ENCODE peak calls at places on chromosomes 2 and 18, in six cellular contexts. One of them, this sample, is unnamed.

GRCh38 chr2:172084484-172084733 is 898 bp upstream of the DLX1 start:
- DNase-seq in HepG2: no peak
- DNase-seq in DND-41: peak; percentile 64
- DNase-seq in neural progenitor cell: no peak
- DNase-seq in PC-3: peak; percentile 62
- DNase-seq in GM23248: no peak
- DNase-seq in this sample: no peak

GRCh38 chr2:88099798-88100488 is 27.9 kb downstream of the FABP1 start:
- DNase-seq in neural progenitor cell: peak; percentile 93
- DNase-seq in GM23248: peak; percentile 63
- DNase-seq in HepG2: no peak
- DNase-seq in PC-3: peak; percentile 26
- DNase-seq in DND-41: peak; percentile 14
- DNase-seq in this sample: peak; percentile 92

GRCh38 chr2:204753841-204754240 is 208.6 kb downstream of the PARD3B start:
- DNase-seq in neural progenitor cell: no peak
- DNase-seq in GM23248: peak; percentile 23
- DNase-seq in PC-3: no peak
- DNase-seq in DND-41: no peak
- DNase-seq in HepG2: no peak
- DNase-seq in this sample: peak; percentile 13

GRCh38 chr2:148202237-148202636 is 181.3 kb downstream of the MBD5 start:
- DNase-seq in HepG2: no peak
- DNase-seq in GM23248: no peak
- DNase-seq in PC-3: no peak
- DNase-seq in neural progenitor cell: no peak
- DNase-seq in DND-41: no peak
- DNase-seq in this sample: no peak

GRCh38 chr2:241179894-241180293 is 8.6 kb upstream of the ANO7 start:
- DNase-seq in PC-3: no peak
- DNase-seq in HepG2: no peak
- DNase-seq in neural progenitor cell: no peak
- DNase-seq in GM23248: peak; percentile 87
- DNase-seq in DND-41: no peak
- DNase-seq in this sample: no peak

GRCh38 chr2:240431276-240431662 is 4.2 kb upstream of the GPC1 start:
- DNase-seq in DND-41: no peak
- DNase-seq in PC-3: no peak
- DNase-seq in neural progenitor cell: no peak
- DNase-seq in GM23248: no peak
- DNase-seq in HepG2: no peak
- DNase-seq in this sample: no peak

GRCh38 chr2:118047273-118047898 is 33.5 kb upstream of the CCDC93 start:
- DNase-seq in PC-3: peak; percentile 84
- DNase-seq in HepG2: no peak
- DNase-seq in neural progenitor cell: no peak
- DNase-seq in GM23248: peak; percentile 77
- DNase-seq in DND-41: no peak
- DNase-seq in this sample: peak; percentile 14

GRCh38 chr18:55433688-55434087 is 154.3 kb downstream of the TCF4 start:
- DNase-seq in GM23248: no peak
- DNase-seq in HepG2: no peak
- DNase-seq in PC-3: no peak
- DNase-seq in DND-41: no peak
- DNase-seq in neural progenitor cell: no peak
- DNase-seq in this sample: peak; percentile 39

GRCh38 chr2:217142649-217143266 is 282.9 kb upstream of the TNP1 start:
- DNase-seq in PC-3: peak; percentile 65
- DNase-seq in DND-41: peak; percentile 41
- DNase-seq in GM23248: peak; percentile 26
- DNase-seq in HepG2: peak; percentile 38
- DNase-seq in neural progenitor cell: peak; percentile 41
- DNase-seq in this sample: peak; percentile 61

GRCh38 chr2:233426619-233427342 is 72.5 kb downstream of the DGKD start:
- DNase-seq in PC-3: peak; percentile 90
- DNase-seq in neural progenitor cell: no peak
- DNase-seq in DND-41: no peak
- DNase-seq in GM23248: peak; percentile 78
- DNase-seq in HepG2: peak; percentile 72
- DNase-seq in this sample: peak; percentile 63

GRCh38 chr2:111534816-111535803 is 348.9 kb downstream of the ANAPC1 start:
- DNase-seq in DND-41: no peak
- DNase-seq in neural progenitor cell: peak; percentile 46
- DNase-seq in GM23248: peak; percentile 72
- DNase-seq in PC-3: peak; percentile 56
- DNase-seq in HepG2: peak; percentile 83
- DNase-seq in this sample: peak; percentile 34

GRCh38 chr2:138071720-138072719 is 107.7 kb downstream of the HNMT start:
- DNase-seq in neural progenitor cell: peak; percentile 80
- DNase-seq in GM23248: no peak
- DNase-seq in DND-41: no peak
- DNase-seq in HepG2: peak; percentile 39
- DNase-seq in PC-3: peak; percentile 97
- DNase-seq in this sample: no peak

GRCh38 chr2:207786956-207787516 is 17.3 kb upstream of the FZD5 start:
- DNase-seq in GM23248: no peak
- DNase-seq in PC-3: no peak
- DNase-seq in neural progenitor cell: no peak
- DNase-seq in HepG2: no peak
- DNase-seq in DND-41: no peak
- DNase-seq in this sample: no peak

GRCh38 chr2:151339168-151339567 is 18.2 kb upstream of the TNFAIP6 start:
- DNase-seq in DND-41: no peak
- DNase-seq in HepG2: no peak
- DNase-seq in PC-3: no peak
- DNase-seq in neural progenitor cell: peak; percentile 47
- DNase-seq in GM23248: no peak
- DNase-seq in this sample: peak; percentile 63

GRCh38 chr18:8898990-8899389 is 193.6 kb downstream of the MTCL1 start:
- DNase-seq in HepG2: no peak
- DNase-seq in DND-41: no peak
- DNase-seq in PC-3: no peak
- DNase-seq in neural progenitor cell: no peak
- DNase-seq in GM23248: no peak
- DNase-seq in this sample: no peak

GRCh38 chr2:23900927-23901322 is 26.0 kb downstream of the ATAD2B start:
- DNase-seq in neural progenitor cell: no peak
- DNase-seq in DND-41: no peak
- DNase-seq in HepG2: peak; percentile 22
- DNase-seq in GM23248: peak; percentile 91
- DNase-seq in PC-3: peak; percentile 78
- DNase-seq in this sample: peak; percentile 58

GRCh38 chr2:8459474-8459873 is 222.4 kb upstream of the ID2 start:
- DNase-seq in PC-3: no peak
- DNase-seq in HepG2: no peak
- DNase-seq in DND-41: no peak
- DNase-seq in neural progenitor cell: no peak
- DNase-seq in GM23248: no peak
- DNase-seq in this sample: no peak

GRCh38 chr2:70596739-70597138 is 43.1 kb upstream of the TGFA start:
- DNase-seq in HepG2: no peak
- DNase-seq in neural progenitor cell: no peak
- DNase-seq in PC-3: peak; percentile 75
- DNase-seq in GM23248: peak; percentile 23
- DNase-seq in DND-41: no peak
- DNase-seq in this sample: no peak

GRCh38 chr18:63848159-63848558 is 39.3 kb upstream of the SERPINB2 start:
- DNase-seq in GM23248: peak; percentile 76
- DNase-seq in PC-3: peak; percentile 84
- DNase-seq in DND-41: peak; percentile 7
- DNase-seq in HepG2: peak; percentile 39
- DNase-seq in neural progenitor cell: peak; percentile 66
- DNase-seq in this sample: peak; percentile 88

GRCh38 chr2:181682795-181683517 is 2.6 kb upstream of the NEUROD1 start:
- DNase-seq in HepG2: no peak
- DNase-seq in PC-3: no peak
- DNase-seq in neural progenitor cell: peak; percentile 32
- DNase-seq in DND-41: no peak
- DNase-seq in GM23248: peak; percentile 7
- DNase-seq in this sample: no peak

GRCh38 chr2:14773696-14774095 is 141.2 kb downstream of the LRATD1 start:
- DNase-seq in PC-3: peak; percentile 9
- DNase-seq in DND-41: no peak
- DNase-seq in neural progenitor cell: no peak
- DNase-seq in HepG2: no peak
- DNase-seq in GM23248: no peak
- DNase-seq in this sample: no peak

GRCh38 chr2:197234792-197235191 is 75.8 kb downstream of the ANKRD44 start:
- DNase-seq in HepG2: no peak
- DNase-seq in neural progenitor cell: peak; percentile 53
- DNase-seq in PC-3: no peak
- DNase-seq in GM23248: no peak
- DNase-seq in DND-41: no peak
- DNase-seq in this sample: no peak

GRCh38 chr18:35171315-35171987 is 69.4 kb upstream of the ZNF397 start:
- DNase-seq in HepG2: peak; percentile 86
- DNase-seq in DND-41: no peak
- DNase-seq in neural progenitor cell: no peak
- DNase-seq in PC-3: no peak
- DNase-seq in GM23248: peak; percentile 45
- DNase-seq in this sample: no peak

GRCh38 chr2:12120281-12121150 is 374.1 kb downstream of the LPIN1 start:
- DNase-seq in PC-3: peak; percentile 84
- DNase-seq in neural progenitor cell: no peak
- DNase-seq in GM23248: peak; percentile 91
- DNase-seq in DND-41: peak; percentile 11
- DNase-seq in HepG2: no peak
- DNase-seq in this sample: peak; percentile 76

GRCh38 chr2:120346034-120346666 is at the start of gene INHBB:
- DNase-seq in PC-3: peak; percentile 32
- DNase-seq in HepG2: no peak
- DNase-seq in GM23248: peak; percentile 61
- DNase-seq in DND-41: no peak
- DNase-seq in neural progenitor cell: peak; percentile 66
- DNase-seq in this sample: no peak
- TF ChIP-seq EZH2 in PC-3: no peak
- TF ChIP-seq EZH2 in HepG2: no peak
- TF ChIP-seq EZH2 in GM23248: no peak
- TF ChIP-seq EZH2 in DND-41: no peak
- TF ChIP-seq EZH2 in neural progenitor cell: peak; percentile 100
- TF ChIP-seq EZH2 in this sample: no peak

GRCh38 chr18:12767580-12768155 is 64.8 kb downstream of the PSMG2 start:
- DNase-seq in HepG2: peak; percentile 72
- DNase-seq in DND-41: peak; percentile 3
- DNase-seq in neural progenitor cell: no peak
- DNase-seq in PC-3: no peak
- DNase-seq in GM23248: no peak
- DNase-seq in this sample: no peak
- TF ChIP-seq EZH2 in HepG2: no peak
- TF ChIP-seq EZH2 in DND-41: no peak
- TF ChIP-seq EZH2 in neural progenitor cell: no peak
- TF ChIP-seq EZH2 in PC-3: no peak
- TF ChIP-seq EZH2 in GM23248: no peak
- TF ChIP-seq EZH2 in this sample: no peak

GRCh38 chr2:174339971-174340399 is 5.2 kb downstream of the SP9 start:
- DNase-seq in neural progenitor cell: peak; percentile 67
- DNase-seq in HepG2: no peak
- DNase-seq in PC-3: peak; percentile 16
- DNase-seq in GM23248: no peak
- DNase-seq in DND-41: no peak
- DNase-seq in this sample: no peak

GRCh38 chr2:174341995-174342571 is 7.3 kb downstream of the SP9 start:
- DNase-seq in HepG2: no peak
- DNase-seq in GM23248: peak; percentile 28
- DNase-seq in PC-3: no peak
- DNase-seq in DND-41: no peak
- DNase-seq in neural progenitor cell: peak; percentile 56
- DNase-seq in this sample: no peak

GRCh38 chr2:174340400-174341300 is 5.9 kb downstream of the SP9 start:
- DNase-seq in GM23248: no peak
- DNase-seq in neural progenitor cell: peak; percentile 85
- DNase-seq in HepG2: peak; percentile 41
- DNase-seq in PC-3: peak; percentile 20
- DNase-seq in DND-41: no peak
- DNase-seq in this sample: no peak

GRCh38 chr2:174342600-174343342 is 8.0 kb downstream of the SP9 start:
- DNase-seq in neural progenitor cell: peak; percentile 64
- DNase-seq in DND-41: no peak
- DNase-seq in HepG2: no peak
- DNase-seq in GM23248: peak; percentile 41
- DNase-seq in PC-3: no peak
- DNase-seq in this sample: no peak

GRCh38 chr2:174341301-174341994 is 6.7 kb downstream of the SP9 start:
- DNase-seq in DND-41: peak; percentile 86
- DNase-seq in HepG2: peak; percentile 67
- DNase-seq in neural progenitor cell: peak; percentile 91
- DNase-seq in PC-3: peak; percentile 93
- DNase-seq in GM23248: peak; percentile 86
- DNase-seq in this sample: peak; percentile 91
- TF ChIP-seq EZH2 in DND-41: no peak
- TF ChIP-seq EZH2 in HepG2: peak; percentile 81
- TF ChIP-seq EZH2 in neural progenitor cell: no peak
- TF ChIP-seq EZH2 in PC-3: no peak
- TF ChIP-seq EZH2 in GM23248: peak; percentile 61
- TF ChIP-seq EZH2 in this sample: no peak

GRCh38 chr2:102141915-102142828 is at the start of gene IL1R1:
- DNase-seq in HepG2: peak; percentile 60
- DNase-seq in DND-41: no peak
- DNase-seq in GM23248: peak; percentile 97
- DNase-seq in PC-3: peak; percentile 80
- DNase-seq in neural progenitor cell: peak; percentile 90
- DNase-seq in this sample: no peak

GRCh38 chr2:102143450-102143985 is 972 bp downstream of the IL1R1 start:
- DNase-seq in neural progenitor cell: no peak
- DNase-seq in GM23248: peak; percentile 69
- DNase-seq in HepG2: peak; percentile 47
- DNase-seq in DND-41: no peak
- DNase-seq in PC-3: no peak
- DNase-seq in this sample: no peak

GRCh38 chr2:102141011-102141914 is 1.3 kb upstream of the IL1R1 start:
- DNase-seq in neural progenitor cell: no peak
- DNase-seq in HepG2: no peak
- DNase-seq in PC-3: no peak
- DNase-seq in DND-41: no peak
- DNase-seq in GM23248: peak; percentile 97
- DNase-seq in this sample: no peak

GRCh38 chr2:102144128-102144527 is 1.6 kb downstream of the IL1R1 start:
- DNase-seq in neural progenitor cell: no peak
- DNase-seq in DND-41: no peak
- DNase-seq in HepG2: no peak
- DNase-seq in GM23248: peak; percentile 58
- DNase-seq in PC-3: no peak
- DNase-seq in this sample: no peak

DNA sequence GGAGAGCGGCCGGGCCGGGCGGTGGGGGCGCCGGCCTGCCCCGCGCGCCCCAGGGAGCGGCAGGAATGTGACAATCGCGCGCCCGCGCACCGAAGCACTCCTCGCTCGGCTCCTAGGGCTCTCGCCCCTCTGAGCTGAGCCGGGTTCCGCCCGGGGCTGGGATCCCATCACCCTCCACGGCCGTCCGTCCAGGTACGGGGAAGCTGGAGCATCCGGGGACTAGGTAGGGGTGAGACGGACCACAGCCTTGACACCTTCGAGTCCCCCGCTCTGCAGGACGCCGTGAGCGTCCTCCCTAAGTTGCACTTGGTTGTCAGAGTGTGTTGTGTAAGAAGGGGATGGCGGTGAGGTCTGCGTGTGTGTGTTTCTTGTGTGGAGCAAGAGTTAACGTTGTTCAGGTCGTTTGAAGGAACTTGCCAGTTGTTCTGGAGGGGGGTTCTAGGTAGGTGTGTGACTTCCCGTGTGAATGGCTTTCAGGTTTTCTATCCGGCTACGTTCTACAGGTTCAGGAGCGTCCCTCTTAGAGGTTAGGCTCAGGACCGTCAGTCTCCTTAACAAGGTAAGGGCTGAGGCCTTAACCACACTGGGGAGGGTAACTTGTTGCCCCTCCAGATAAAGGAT is 393 bp downstream of the IL1R1 start:
- DNase-seq in PC-3: no peak
- DNase-seq in HepG2: peak; percentile 39
- DNase-seq in DND-41: no peak
- DNase-seq in neural progenitor cell: no peak
- DNase-seq in GM23248: peak; percentile 70
- DNase-seq in this sample: no peak
- TF ChIP-seq EZH2 in PC-3: no peak
- TF ChIP-seq EZH2 in HepG2: no peak
- TF ChIP-seq EZH2 in DND-41: no peak
- TF ChIP-seq EZH2 in neural progenitor cell: no peak
- TF ChIP-seq EZH2 in GM23248: no peak
- TF ChIP-seq EZH2 in this sample: no peak

This sample was measured in A673.